ENCODE peak calls at places on chromosome 18, in seven cellular contexts. I is GM12878, X is brain microvascular endothelial cell, Z is left ventricle myocardium inferior, L is cardiac muscle cell, F is uterus, M is mucosa of descending colon. B is an unnamed sample.

GRCh38 chr18:43578636-43579203 is 301.4 kb upstream of the SYT4 start:
- DNase-seq in I (no peak), X (peak; percentile 34), Z (no peak), L (peak; percentile 9), F (no peak), M (no peak), B (no peak)

GRCh38 chr18:69763821-69764220 is 183.9 kb downstream of the CD226 start:
- DNase-seq in I (no peak), X (no peak), Z (no peak), L (no peak), F (no peak), M (no peak), B (no peak)

GRCh38 chr18:51164327-51165290 is 32.9 kb downstream of the MEX3C start:
- DNase-seq in I (no peak), X (no peak), Z (no peak), L (peak; percentile 11), F (no peak), M (no peak), B (no peak)

GRCh38 chr18:12857215-12857924 is 26.7 kb downstream of the PTPN2 start:
- DNase-seq in I (no peak), X (no peak), Z (no peak), L (no peak), F (no peak), M (no peak), B (peak; percentile 24)

GRCh38 chr18:38359258-38359657 is 793.7 kb upstream of the CELF4 start:
- DNase-seq in I (no peak), X (no peak), Z (no peak), L (no peak), F (no peak), M (no peak), B (no peak)

GRCh38 chr18:24613887-24614286 is 153.4 kb downstream of the HRH4 start:
- DNase-seq in I (no peak), X (no peak), Z (no peak), L (no peak), F (no peak), M (no peak), B (no peak)

GRCh38 chr18:12282436-12283039 is 25.5 kb upstream of the TUBB6 start:
- DNase-seq in I (no peak), X (peak; percentile 92), Z (no peak), L (peak; percentile 68), F (no peak), M (no peak), B (no peak)

GRCh38 chr18:6994719-6995430 is 122.7 kb downstream of the LAMA1 start:
- DNase-seq in I (no peak), X (no peak), Z (no peak), L (no peak), F (no peak), M (no peak), B (no peak)

GRCh38 chr18:79323471-79323870 is 72.3 kb upstream of the NFATC1 start:
- DNase-seq in I (no peak), X (no peak), Z (no peak), L (no peak), F (no peak), M (no peak), B (no peak)

GRCh38 chr18:49884465-49884864 is 71.1 kb upstream of the ACAA2 start:
- DNase-seq in I (no peak), X (no peak), Z (no peak), L (no peak), F (no peak), M (no peak), B (no peak)

GRCh38 chr18:35022430-35023001 is 18.7 kb upstream of the MAPRE2 start:
- DNase-seq in I (no peak), X (no peak), Z (no peak), L (no peak), F (no peak), M (no peak), B (no peak)

GRCh38 chr18:56443508-56443907 is 194.9 kb downstream of the TXNL1 start:
- DNase-seq in I (no peak), X (no peak), Z (no peak), L (peak; percentile 11), F (no peak), M (no peak), B (no peak)

GRCh38 chr18:36051760-36052159 is 15.6 kb downstream of the RPRD1A start:
- DNase-seq in I (no peak), X (no peak), Z (no peak), L (no peak), F (no peak), M (no peak), B (no peak)

DNA sequence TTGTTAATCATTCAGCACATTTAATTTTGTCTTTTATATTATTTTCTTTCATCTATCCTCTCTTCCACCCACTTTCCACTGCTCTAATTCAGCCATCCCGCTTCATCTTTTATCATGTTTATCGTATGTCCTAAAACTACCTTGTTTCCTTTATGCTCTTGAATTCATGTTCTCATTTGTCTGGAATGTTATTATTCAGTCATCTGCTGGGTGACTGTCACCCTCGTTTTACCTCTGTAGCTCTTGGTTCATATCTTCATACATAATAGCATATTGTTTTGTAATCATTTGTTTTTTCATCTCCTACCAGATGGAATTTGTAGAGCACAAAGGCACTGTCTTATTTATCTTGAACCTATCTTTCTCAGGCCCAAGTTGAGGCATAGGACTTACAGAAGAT is 37.0 kb downstream of the SMCHD1 start:
- DNase-seq in I (no peak), X (no peak), Z (no peak), L (no peak), F (no peak), M (no peak), B (no peak)
- H3K36me3 ChIP-seq in I (peaks cover 60% of the 10 kb centered on the region), X (peaks cover 9% of the 10 kb centered on the region), Z (peaks cover 91% of the 10 kb centered on the region), L (peaks cover 42% of the 10 kb centered on the region), F (no peaks in the 10 kb centered on the region), M (peaks cover 18% of the 10 kb centered on the region), B (peaks cover 11% of the 10 kb centered on the region)

DNA sequence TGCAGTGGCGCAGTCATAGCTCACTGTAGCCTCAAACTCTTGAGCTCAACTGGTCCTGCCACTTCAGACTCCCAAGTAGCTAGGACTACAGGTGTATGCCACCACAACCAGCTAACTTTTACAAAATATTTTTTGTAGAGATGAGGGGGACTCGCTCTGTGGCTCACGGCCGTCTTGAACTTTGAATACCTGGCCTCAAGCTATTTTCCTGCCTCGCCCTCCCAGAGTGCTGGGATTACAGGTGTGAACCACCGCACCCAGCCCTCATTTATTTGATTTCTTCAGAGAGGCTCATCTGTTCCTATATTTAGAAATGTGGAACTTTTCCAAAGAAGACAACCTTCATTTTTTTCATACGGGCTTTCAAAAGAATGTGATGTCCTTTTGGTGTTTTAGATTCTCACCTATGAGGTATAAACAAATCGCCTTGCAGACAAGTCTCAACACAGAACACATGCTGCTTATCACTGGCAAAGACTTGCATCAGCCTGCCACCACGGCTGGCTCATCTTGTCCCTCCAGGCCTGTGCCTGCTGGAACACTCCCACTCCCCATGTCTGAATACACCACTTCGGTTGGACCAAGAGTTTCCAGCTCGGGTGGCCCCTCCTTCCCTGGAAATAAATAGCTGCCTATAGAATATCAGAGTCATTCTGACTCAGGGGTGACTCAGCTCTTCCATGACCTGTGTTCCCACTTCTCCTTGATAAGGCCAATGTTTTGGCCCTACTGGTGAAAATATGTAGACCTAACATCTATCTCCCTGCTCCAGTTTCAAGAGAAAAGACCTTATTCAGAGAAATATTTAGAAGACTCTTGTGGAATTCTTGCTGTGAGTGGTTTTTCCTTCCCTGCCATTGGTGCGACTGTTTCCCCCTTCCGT is 202.6 kb downstream of the TGIF1 start:
- DNase-seq in I (no peak), X (peak; percentile 99), Z (peak; percentile 28), L (peak; percentile 99), F (no peak), M (peak; percentile 75), B (no peak)
- TF ChIP-seq CTCF in I (no peak), X (peak; percentile 22), Z (no peak), L (no peak), F (no peak), M (no peak), B (no peak)

GRCh38 chr18:3596324-3597158 is 146.6 kb downstream of the TGIF1 start:
- DNase-seq in I (no peak), X (peak; percentile 30), Z (peak; percentile 42), L (no peak), F (peak; percentile 38), M (peak; percentile 77), B (peak; percentile 59)
- H3K4me3 ChIP-seq in I (peak overlapping the region; percentile 43), X (no peak overlapping the region), Z (peak overlapping the region; percentile 64), L (peak overlapping the region; percentile 4), F (peak overlapping the region; percentile 1), M (no peak overlapping the region), B (peak overlapping the region; percentile 29)

DNA sequence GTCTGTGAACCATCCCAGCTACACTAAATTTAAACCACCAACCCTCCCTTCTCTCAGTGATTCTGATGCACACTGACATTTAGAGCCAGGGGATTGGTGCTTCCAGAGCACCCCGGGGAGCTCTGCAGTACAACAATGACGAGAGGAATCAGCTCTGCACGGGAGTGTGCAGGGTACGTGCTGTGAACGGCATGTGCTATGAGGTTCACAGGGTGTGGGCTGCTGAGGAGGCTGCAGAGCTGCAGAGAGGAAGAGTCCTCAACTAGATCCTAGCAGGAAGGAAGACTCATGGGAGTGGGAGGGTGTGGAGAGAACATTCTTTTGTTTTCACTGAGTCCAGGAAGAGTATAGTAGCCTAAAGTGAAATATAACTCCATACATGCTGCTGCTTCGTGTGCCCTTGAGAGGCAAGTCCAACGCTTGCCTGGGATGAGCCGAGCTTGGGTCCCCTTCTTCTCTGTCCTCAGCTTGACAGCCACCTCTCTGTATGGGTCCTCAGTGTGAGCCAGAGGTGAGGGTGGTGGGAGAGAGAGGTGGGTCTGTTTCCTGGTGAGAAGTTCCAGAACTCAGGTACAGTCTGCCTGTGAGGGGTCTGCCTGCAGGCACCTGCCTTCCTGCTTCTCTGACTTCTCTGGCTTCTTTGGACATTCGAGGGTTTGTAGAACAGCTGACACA is 118.8 kb downstream of the CTIF start:
- DNase-seq in I (no peak), X (peak; percentile 69), Z (no peak), L (no peak), F (no peak), M (no peak), B (no peak)
- H3K36me3 ChIP-seq in I (no peaks in the 10 kb centered on the region), X (no peaks in the 10 kb centered on the region), Z (no peaks in the 10 kb centered on the region), L (no peaks in the 10 kb centered on the region), F (no peaks in the 10 kb centered on the region), M (no peaks in the 10 kb centered on the region), B (no peaks in the 10 kb centered on the region)

GRCh38 chr18:46338213-46338612 is 234.0 kb downstream of the HAUS1 start:
- DNase-seq in I (no peak), X (no peak), Z (no peak), L (no peak), F (no peak), M (no peak), B (no peak)
- TF ChIP-seq CTCF in I (no peak), X (no peak), Z (no peak), L (no peak), F (no peak), M (no peak), B (no peak)

B was measured in GM06990.